ENCODE peak calls at places on chromosomes 4 and X, in six cellular contexts. N is heart right ventricle; Q is EH; M is adrenal gland; F is stimulated activated CD8-positive, alpha-beta memory T cell treated with anti-CD3 and anti-CD28 coated beads, Interleukin-15, amount 100 ng/mL, for 24 hours; I is AG04450. U is an unnamed sample.

GRCh38 chrX:120672389-120672788 is 42.5 kb upstream of the C1GALT1C1 start:
- DNase-seq in F (no peak), N (peak), Q (peak), M (peak), I (no peak), U (no peak)

GRCh38 chrX:119759333-119759766 is 962 bp downstream of the SOWAHD start:
- DNase-seq in Q (no peak), I (no peak), F (no peak), M (no peak), N (no peak), U (no peak)

GRCh38 chrX:105315301-105315700 is 94.8 kb upstream of the TEX13A start:
- DNase-seq in F (no peak), N (no peak), M (no peak), Q (no peak), I (no peak), U (no peak)

GRCh38 chr4:31461425-31461824 is 741.3 kb downstream of the PCDH7 start:
- DNase-seq in Q (peak), I (no peak), M (no peak), N (no peak), F (no peak), U (peak)

GRCh38 chr4:139460565-139460964 is 6.6 kb downstream of the RAB33B start:
- DNase-seq in F (no peak), M (no peak), Q (no peak), I (no peak), N (no peak), U (no peak)

GRCh38 chr4:25860586-25861421 is 2.0 kb downstream of the SEL1L3 start:
- DNase-seq in M (peak), N (no peak), Q (peak), I (no peak), F (no peak), U (no peak)

GRCh38 chrX:150934453-150934852 is 36.0 kb upstream of the CD99L2 start:
- DNase-seq in Q (peak), M (peak), I (no peak), N (peak), F (no peak), U (no peak)

GRCh38 chrX:39895228-39896110 is 202.3 kb downstream of the BCOR start:
- DNase-seq in M (peak), I (no peak), N (no peak), Q (peak), F (no peak), U (no peak)

GRCh38 chr4:126986828-126987227 is 645.9 kb upstream of the INTU start:
- DNase-seq in Q (peak), I (peak), M (no peak), F (no peak), N (no peak), U (peak)

GRCh38 chr4:77599378-77599777 is 6.2 kb upstream of the CXCL13 start:
- DNase-seq in I (no peak), Q (peak), N (no peak), M (peak), F (no peak), U (no peak)

GRCh38 chr4:51843309-51844156 is 580 bp downstream of the DCUN1D4 start:
- DNase-seq in N (peak), Q (peak), I (no peak), F (peak), M (peak), U (peak)

GRCh38 chr4:130478406-130478805 is 1382.5 kb downstream of the C4orf33 start:
- DNase-seq in I (peak), Q (peak), N (no peak), F (no peak), M (no peak), U (no peak)

GRCh38 chrX:94854251-94854650 is 1180.2 kb downstream of the FAM133A start:
- DNase-seq in N (no peak), M (no peak), Q (no peak), F (no peak), I (no peak), U (no peak)

GRCh38 chrX:15177316-15177715 is 92.6 kb downstream of the ASB9 start:
- DNase-seq in I (no peak), F (no peak), N (no peak), M (no peak), Q (peak), U (no peak)

GRCh38 chrX:103101280-103102042 is 8.5 kb upstream of the NXF3 start:
- DNase-seq in I (no peak), M (no peak), Q (peak), N (no peak), F (no peak), U (no peak)

GRCh38 chr4:11529625-11530201 is 101.0 kb upstream of the HS3ST1 start:
- DNase-seq in F (no peak), Q (no peak), N (no peak), I (peak), M (no peak), U (no peak)

GRCh38 chrX:10636337-10636736 is 16.0 kb upstream of the MID1 start:
- DNase-seq in Q (peak), N (peak), F (no peak), I (no peak), M (peak), U (no peak)

GRCh38 chr4:141283563-141283962 is 62.9 kb downstream of the ZNF330 start:
- DNase-seq in N (no peak), Q (no peak), F (no peak), I (no peak), M (no peak), U (no peak)

GRCh38 chrX:39336709-39337294 is 535.5 kb downstream of the MID1IP1 start:
- DNase-seq in Q (no peak), N (peak), I (no peak), F (no peak), M (no peak), U (no peak)

GRCh38 chr4:69056921-69057562 is 39.2 kb upstream of the UGT2B7 start:
- DNase-seq in Q (no peak), F (no peak), I (no peak), N (no peak), M (no peak), U (no peak)

GRCh38 chr4:25795566-25796454 is 67.0 kb downstream of the SEL1L3 start:
- DNase-seq in I (peak), F (no peak), M (no peak), N (no peak), Q (peak), U (peak)

GRCh38 chr4:130125468-130125867 is 1029.5 kb downstream of the C4orf33 start:
- DNase-seq in N (no peak), F (no peak), M (no peak), Q (no peak), I (no peak), U (no peak)

GRCh38 chr4:94911141-94911540 is 153.4 kb downstream of the BMPR1B start:
- DNase-seq in Q (no peak), M (no peak), F (no peak), N (no peak), I (no peak), U (no peak)

GRCh38 chr4:108400309-108400708 is 220.1 kb upstream of the RPL34 start:
- DNase-seq in N (no peak), M (no peak), Q (no peak), F (no peak), I (no peak), U (no peak)

GRCh38 chr4:129526812-129527211 is 430.9 kb downstream of the C4orf33 start:
- DNase-seq in F (no peak), I (no peak), M (no peak), Q (no peak), N (no peak), U (no peak)

GRCh38 chr4:56575820-56576429 is 70.3 kb downstream of the ARL9 start:
- DNase-seq in M (no peak), Q (peak), F (no peak), N (no peak), I (peak), U (peak)

GRCh38 chr4:139603576-139604387 is 47.8 kb upstream of the SETD7 start:
- DNase-seq in Q (peak), M (peak), F (no peak), I (no peak), N (peak), U (no peak)

U was measured in HS-27A.